ENCODE peak calls at places on chromosomes 6 and 20, in five cellular contexts. One of them, this sample, is unnamed.

GRCh38 chr6:30507849-30508843 is 18.8 kb downstream of the HLA-E start:
- DNase-seq in ureter: no peak
- DNase-seq in pancreas: no peak
- DNase-seq in NCI-H748 treated with DMSO at 0.1 percent for 48 hours: no peak
- DNase-seq in activated T-cell treated with anti-CD3 and anti-CD28 coated beads for 24 hours: no peak
- DNase-seq in this sample: no peak

GRCh38 chr6:131281471-131282270 is 146.4 kb downstream of the AKAP7 start:
- DNase-seq in ureter: no peak
- DNase-seq in pancreas: no peak
- DNase-seq in NCI-H748 treated with DMSO at 0.1 percent for 48 hours: no peak
- DNase-seq in activated T-cell treated with anti-CD3 and anti-CD28 coated beads for 24 hours: peak
- DNase-seq in this sample: no peak

GRCh38 chr6:159168536-159169192 is 536 bp upstream of the FNDC1 start:
- DNase-seq in ureter: peak
- DNase-seq in pancreas: peak
- DNase-seq in NCI-H748 treated with DMSO at 0.1 percent for 48 hours: no peak
- DNase-seq in activated T-cell treated with anti-CD3 and anti-CD28 coated beads for 24 hours: no peak
- DNase-seq in this sample: peak

GRCh38 chr6:110543106-110543505 is 66.7 kb upstream of the SLC22A16 start:
- DNase-seq in ureter: peak
- DNase-seq in pancreas: peak
- DNase-seq in NCI-H748 treated with DMSO at 0.1 percent for 48 hours: no peak
- DNase-seq in activated T-cell treated with anti-CD3 and anti-CD28 coated beads for 24 hours: no peak
- DNase-seq in this sample: no peak

GRCh38 chr6:26088344-26088743 is 1.1 kb downstream of the HFE start:
- DNase-seq in ureter: no peak
- DNase-seq in pancreas: no peak
- DNase-seq in NCI-H748 treated with DMSO at 0.1 percent for 48 hours: no peak
- DNase-seq in activated T-cell treated with anti-CD3 and anti-CD28 coated beads for 24 hours: no peak
- DNase-seq in this sample: no peak

GRCh38 chr20:4764805-4765204 is 43.1 kb downstream of the PRND start:
- DNase-seq in ureter: no peak
- DNase-seq in pancreas: no peak
- DNase-seq in NCI-H748 treated with DMSO at 0.1 percent for 48 hours: no peak
- DNase-seq in activated T-cell treated with anti-CD3 and anti-CD28 coated beads for 24 hours: no peak
- DNase-seq in this sample: no peak

GRCh38 chr6:155187994-155188706 is 75.7 kb upstream of the CLDN20 start:
- DNase-seq in ureter: no peak
- DNase-seq in pancreas: no peak
- DNase-seq in NCI-H748 treated with DMSO at 0.1 percent for 48 hours: no peak
- DNase-seq in activated T-cell treated with anti-CD3 and anti-CD28 coated beads for 24 hours: no peak
- DNase-seq in this sample: peak

GRCh38 chr6:14754636-14755513 is 491.0 kb upstream of the JARID2 start:
- DNase-seq in ureter: no peak
- DNase-seq in pancreas: no peak
- DNase-seq in NCI-H748 treated with DMSO at 0.1 percent for 48 hours: no peak
- DNase-seq in activated T-cell treated with anti-CD3 and anti-CD28 coated beads for 24 hours: no peak
- DNase-seq in this sample: no peak

GRCh38 chr20:62802026-62802712 is 2.5 kb upstream of the OGFR start:
- DNase-seq in ureter: no peak
- DNase-seq in pancreas: no peak
- DNase-seq in NCI-H748 treated with DMSO at 0.1 percent for 48 hours: no peak
- DNase-seq in activated T-cell treated with anti-CD3 and anti-CD28 coated beads for 24 hours: no peak
- DNase-seq in this sample: no peak

GRCh38 chr20:50286609-50287008 is 96.0 kb downstream of the CEBPB start:
- DNase-seq in ureter: no peak
- DNase-seq in pancreas: no peak
- DNase-seq in NCI-H748 treated with DMSO at 0.1 percent for 48 hours: no peak
- DNase-seq in activated T-cell treated with anti-CD3 and anti-CD28 coated beads for 24 hours: no peak
- DNase-seq in this sample: peak

GRCh38 chr6:31737315-31738047 is 1.2 kb upstream of the CLIC1 start:
- DNase-seq in ureter: no peak
- DNase-seq in pancreas: no peak
- DNase-seq in NCI-H748 treated with DMSO at 0.1 percent for 48 hours: peak
- DNase-seq in activated T-cell treated with anti-CD3 and anti-CD28 coated beads for 24 hours: no peak
- DNase-seq in this sample: peak

GRCh38 chr6:53044071-53044470 is 21.1 kb upstream of the FBXO9 start:
- DNase-seq in ureter: no peak
- DNase-seq in pancreas: no peak
- DNase-seq in NCI-H748 treated with DMSO at 0.1 percent for 48 hours: no peak
- DNase-seq in activated T-cell treated with anti-CD3 and anti-CD28 coated beads for 24 hours: no peak
- DNase-seq in this sample: peak

GRCh38 chr6:106519460-106520394 is 109.6 kb downstream of the RTN4IP1 start:
- DNase-seq in ureter: peak
- DNase-seq in pancreas: no peak
- DNase-seq in NCI-H748 treated with DMSO at 0.1 percent for 48 hours: no peak
- DNase-seq in activated T-cell treated with anti-CD3 and anti-CD28 coated beads for 24 hours: peak
- DNase-seq in this sample: peak

GRCh38 chr6:73062837-73063236 is 162.5 kb downstream of the KHDC1L start:
- DNase-seq in ureter: no peak
- DNase-seq in pancreas: no peak
- DNase-seq in NCI-H748 treated with DMSO at 0.1 percent for 48 hours: no peak
- DNase-seq in activated T-cell treated with anti-CD3 and anti-CD28 coated beads for 24 hours: no peak
- DNase-seq in this sample: no peak

GRCh38 chr20:23628402-23629016 is 9.2 kb downstream of the CST3 start:
- DNase-seq in ureter: no peak
- DNase-seq in pancreas: no peak
- DNase-seq in NCI-H748 treated with DMSO at 0.1 percent for 48 hours: no peak
- DNase-seq in activated T-cell treated with anti-CD3 and anti-CD28 coated beads for 24 hours: no peak
- DNase-seq in this sample: peak

GRCh38 chr6:137044366-137045220 is at the start of gene IL20RA:
- DNase-seq in ureter: peak
- DNase-seq in pancreas: peak
- DNase-seq in NCI-H748 treated with DMSO at 0.1 percent for 48 hours: no peak
- DNase-seq in activated T-cell treated with anti-CD3 and anti-CD28 coated beads for 24 hours: no peak
- DNase-seq in this sample: peak

GRCh38 chr6:11143394-11144371 is 32.2 kb upstream of the ERVFRD-1 start:
- DNase-seq in ureter: peak
- DNase-seq in pancreas: peak
- DNase-seq in NCI-H748 treated with DMSO at 0.1 percent for 48 hours: no peak
- DNase-seq in activated T-cell treated with anti-CD3 and anti-CD28 coated beads for 24 hours: no peak
- DNase-seq in this sample: peak

GRCh38 chr6:33721529-33721928 is 10.0 kb upstream of the UQCC2 start:
- DNase-seq in ureter: no peak
- DNase-seq in pancreas: no peak
- DNase-seq in NCI-H748 treated with DMSO at 0.1 percent for 48 hours: no peak
- DNase-seq in activated T-cell treated with anti-CD3 and anti-CD28 coated beads for 24 hours: no peak
- DNase-seq in this sample: no peak

GRCh38 chr20:61493798-61494305 is 241.8 kb downstream of the CDH4 start:
- DNase-seq in ureter: no peak
- DNase-seq in pancreas: no peak
- DNase-seq in NCI-H748 treated with DMSO at 0.1 percent for 48 hours: no peak
- DNase-seq in activated T-cell treated with anti-CD3 and anti-CD28 coated beads for 24 hours: no peak
- DNase-seq in this sample: no peak

GRCh38 chr20:51668515-51668914 is 99.7 kb downstream of the ATP9A start:
- DNase-seq in ureter: no peak
- DNase-seq in pancreas: no peak
- DNase-seq in NCI-H748 treated with DMSO at 0.1 percent for 48 hours: no peak
- DNase-seq in activated T-cell treated with anti-CD3 and anti-CD28 coated beads for 24 hours: no peak
- DNase-seq in this sample: no peak

GRCh38 chr20:25090492-25091429 is 8.8 kb upstream of the VSX1 start:
- DNase-seq in ureter: no peak
- DNase-seq in pancreas: no peak
- DNase-seq in NCI-H748 treated with DMSO at 0.1 percent for 48 hours: peak
- DNase-seq in activated T-cell treated with anti-CD3 and anti-CD28 coated beads for 24 hours: peak
- DNase-seq in this sample: no peak

GRCh38 chr6:13872681-13873080 is 52.1 kb upstream of the RNF182 start:
- DNase-seq in ureter: no peak
- DNase-seq in pancreas: no peak
- DNase-seq in NCI-H748 treated with DMSO at 0.1 percent for 48 hours: no peak
- DNase-seq in activated T-cell treated with anti-CD3 and anti-CD28 coated beads for 24 hours: no peak
- DNase-seq in this sample: no peak

GRCh38 chr6:27268803-27269202 is 21.3 kb downstream of the PRSS16 start:
- DNase-seq in ureter: no peak
- DNase-seq in pancreas: no peak
- DNase-seq in NCI-H748 treated with DMSO at 0.1 percent for 48 hours: no peak
- DNase-seq in activated T-cell treated with anti-CD3 and anti-CD28 coated beads for 24 hours: no peak
- DNase-seq in this sample: no peak

GRCh38 chr20:57659789-57660509 is 39.7 kb upstream of the ZBP1 start:
- DNase-seq in ureter: peak
- DNase-seq in pancreas: peak
- DNase-seq in NCI-H748 treated with DMSO at 0.1 percent for 48 hours: no peak
- DNase-seq in activated T-cell treated with anti-CD3 and anti-CD28 coated beads for 24 hours: no peak
- DNase-seq in this sample: no peak

GRCh38 chr6:35370799-35371493 is 28.6 kb downstream of the PPARD start:
- DNase-seq in ureter: no peak
- DNase-seq in pancreas: no peak
- DNase-seq in NCI-H748 treated with DMSO at 0.1 percent for 48 hours: no peak
- DNase-seq in activated T-cell treated with anti-CD3 and anti-CD28 coated beads for 24 hours: no peak
- DNase-seq in this sample: no peak

GRCh38 chr6:82013561-82014275 is 233.8 kb downstream of the IBTK start:
- DNase-seq in ureter: no peak
- DNase-seq in pancreas: no peak
- DNase-seq in NCI-H748 treated with DMSO at 0.1 percent for 48 hours: no peak
- DNase-seq in activated T-cell treated with anti-CD3 and anti-CD28 coated beads for 24 hours: no peak
- DNase-seq in this sample: no peak

GRCh38 chr20:45828589-45828988 is 1.5 kb upstream of the TNNC2 start:
- DNase-seq in ureter: no peak
- DNase-seq in pancreas: no peak
- DNase-seq in NCI-H748 treated with DMSO at 0.1 percent for 48 hours: no peak
- DNase-seq in activated T-cell treated with anti-CD3 and anti-CD28 coated beads for 24 hours: no peak
- DNase-seq in this sample: no peak

This sample was measured in hepatocyte.